ENCODE peak calls at places on chromosomes 7 and 10, in five cellular contexts. One of them, this sample, is unnamed.

GRCh38 chr10:42953684-42954674 is 122.9 kb upstream of the RET start:
- DNase-seq in A549: no peak
- DNase-seq in HCT116: no peak
- DNase-seq in HepG2: no peak
- DNase-seq in K562: no peak
- DNase-seq in this sample: no peak

GRCh38 chr10:88756660-88757059 is 3.2 kb upstream of the LIPN start:
- DNase-seq in A549: no peak
- DNase-seq in HCT116: no peak
- DNase-seq in HepG2: no peak
- DNase-seq in K562: no peak
- DNase-seq in this sample: no peak

GRCh38 chr7:68176974-68177373 is 1180.3 kb downstream of the TYW1 start:
- DNase-seq in A549: peak; percentile 66
- DNase-seq in HCT116: peak; percentile 4
- DNase-seq in HepG2: peak; percentile 65
- DNase-seq in K562: peak; percentile 74
- DNase-seq in this sample: peak; percentile 78

GRCh38 chr7:44973610-44974401 is 5.0 kb downstream of the MYO1G start:
- DNase-seq in A549: no peak
- DNase-seq in HCT116: no peak
- DNase-seq in HepG2: peak; percentile 34
- DNase-seq in K562: peak; percentile 73
- DNase-seq in this sample: peak; percentile 71

GRCh38 chr10:60185426-60185825 is 204.2 kb downstream of the ANK3 start:
- DNase-seq in A549: no peak
- DNase-seq in HCT116: no peak
- DNase-seq in HepG2: no peak
- DNase-seq in K562: no peak
- DNase-seq in this sample: no peak

GRCh38 chr7:94414481-94414880 is 19.8 kb downstream of the COL1A2 start:
- DNase-seq in A549: no peak
- DNase-seq in HCT116: no peak
- DNase-seq in HepG2: no peak
- DNase-seq in K562: no peak
- DNase-seq in this sample: no peak

GRCh38 chr7:128167316-128167691 is 73.8 kb upstream of the LEP start:
- DNase-seq in A549: peak; percentile 72
- DNase-seq in HCT116: no peak
- DNase-seq in HepG2: no peak
- DNase-seq in K562: peak; percentile 62
- DNase-seq in this sample: peak; percentile 51

GRCh38 chr10:77741746-77742145 is 104.1 kb upstream of the KCNMA1 start:
- DNase-seq in A549: no peak
- DNase-seq in HCT116: no peak
- DNase-seq in HepG2: no peak
- DNase-seq in K562: no peak
- DNase-seq in this sample: no peak

GRCh38 chr7:143074141-143074540 is 22.0 kb downstream of the OR6V1 start:
- DNase-seq in A549: no peak
- DNase-seq in HCT116: no peak
- DNase-seq in HepG2: no peak
- DNase-seq in K562: no peak
- DNase-seq in this sample: no peak

GRCh38 chr7:157022681-157023588 is 12.5 kb upstream of the MNX1 start:
- DNase-seq in A549: no peak
- DNase-seq in HCT116: no peak
- DNase-seq in HepG2: no peak
- DNase-seq in K562: no peak
- DNase-seq in this sample: no peak

GRCh38 chr7:52897708-52898107 is 137.7 kb upstream of the POM121L12 start:
- DNase-seq in A549: no peak
- DNase-seq in HCT116: no peak
- DNase-seq in HepG2: no peak
- DNase-seq in K562: no peak
- DNase-seq in this sample: no peak

DNA sequence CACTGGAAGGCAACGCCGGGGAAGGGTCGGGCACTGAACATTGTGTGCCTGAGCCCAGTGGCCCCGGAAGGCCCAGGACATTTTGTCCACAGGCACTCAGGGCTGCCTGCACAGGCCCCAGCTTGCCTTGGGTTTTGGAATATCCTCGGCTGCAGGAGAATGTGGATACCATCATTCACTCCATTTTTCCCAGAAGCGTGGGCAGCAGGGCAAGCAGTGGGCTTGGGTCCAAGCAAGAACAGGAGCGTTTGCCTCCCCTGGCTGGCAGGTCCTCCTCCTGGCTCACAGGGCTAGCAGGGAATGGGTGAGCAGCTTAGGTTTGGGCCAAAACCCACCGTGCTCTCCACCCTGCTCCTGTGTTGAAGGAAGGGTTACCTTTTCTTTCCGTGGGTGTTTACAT is 147.4 kb downstream of the EBF3 start:
- DNase-seq in A549: no peak
- DNase-seq in HCT116: no peak
- DNase-seq in HepG2: no peak
- DNase-seq in K562: no peak
- DNase-seq in this sample: no peak
- TF ChIP-seq POLR2A in A549: no peak
- TF ChIP-seq POLR2A in HCT116: no peak
- TF ChIP-seq POLR2A in HepG2: no peak
- TF ChIP-seq POLR2A in K562: no peak
- TF ChIP-seq POLR2A in this sample: no peak

DNA sequence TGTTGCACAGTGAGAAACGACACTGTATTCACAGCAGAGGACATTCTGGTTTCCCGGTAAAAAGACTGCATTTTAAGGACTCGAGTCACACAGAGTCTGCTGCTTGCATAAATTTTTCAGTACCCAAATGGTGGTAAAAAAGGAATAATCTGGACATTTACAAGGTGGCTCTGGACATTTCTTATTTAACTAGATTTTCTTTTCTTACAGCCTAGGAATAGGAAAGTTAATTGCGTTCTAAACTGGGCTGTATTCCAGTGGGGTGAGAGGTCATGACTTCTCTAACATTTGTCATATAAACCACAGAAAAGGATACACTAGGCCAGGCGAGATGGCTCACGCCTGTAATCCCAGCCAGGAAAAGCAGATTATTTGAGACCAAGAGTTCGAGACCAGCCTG is 237.5 kb upstream of the KLF6 start:
- DNase-seq in A549: no peak
- DNase-seq in HCT116: no peak
- DNase-seq in HepG2: no peak
- DNase-seq in K562: no peak
- DNase-seq in this sample: no peak
- TF ChIP-seq CTCF in A549: no peak
- TF ChIP-seq CTCF in HCT116: no peak
- TF ChIP-seq CTCF in HepG2: no peak
- TF ChIP-seq CTCF in K562: no peak
- TF ChIP-seq CTCF in this sample: no peak

DNA sequence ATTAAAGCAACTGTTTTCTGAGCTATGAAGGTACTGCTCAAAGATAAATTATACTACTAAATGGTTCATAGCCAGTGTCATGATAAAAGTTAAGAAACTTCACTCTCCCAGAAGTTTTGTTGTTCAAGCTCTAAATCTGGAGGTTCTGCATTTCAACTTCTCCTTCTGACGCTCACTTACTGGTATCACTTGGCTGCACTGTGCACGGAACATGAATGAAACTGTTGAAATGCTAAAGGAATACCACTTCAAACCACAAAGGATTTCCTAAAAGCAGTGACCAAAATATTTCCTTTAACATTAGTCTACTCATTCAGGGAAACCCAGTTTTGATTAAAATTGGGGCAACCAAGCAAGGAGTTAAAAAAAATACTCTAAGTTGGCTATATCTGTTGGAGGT is 93.6 kb downstream of the UBE2H start:
- DNase-seq in A549: no peak
- DNase-seq in HCT116: no peak
- DNase-seq in HepG2: no peak
- DNase-seq in K562: no peak
- DNase-seq in this sample: peak; percentile 86
- TF ChIP-seq MAX in A549: no peak
- TF ChIP-seq MAX in HCT116: no peak
- TF ChIP-seq MAX in HepG2: no peak
- TF ChIP-seq MAX in K562: no peak
- TF ChIP-seq MAX in this sample: no peak

GRCh38 chr10:86755454-86755739 is 1.0 kb upstream of the BMPR1A start:
- DNase-seq in A549: no peak
- DNase-seq in HCT116: no peak
- DNase-seq in HepG2: no peak
- DNase-seq in K562: no peak
- DNase-seq in this sample: no peak

GRCh38 chr10:86758231-86759072 is 2.0 kb downstream of the BMPR1A start:
- DNase-seq in A549: no peak
- DNase-seq in HCT116: no peak
- DNase-seq in HepG2: peak; percentile 28
- DNase-seq in K562: peak; percentile 16
- DNase-seq in this sample: peak; percentile 31

GRCh38 chr10:86755740-86756510 is 494 bp upstream of the BMPR1A start:
- DNase-seq in A549: peak; percentile 81
- DNase-seq in HCT116: peak; percentile 59
- DNase-seq in HepG2: peak; percentile 83
- DNase-seq in K562: peak; percentile 88
- DNase-seq in this sample: peak; percentile 94

GRCh38 chr10:86757110-86757790 is 831 bp downstream of the BMPR1A start:
- DNase-seq in A549: peak; percentile 59
- DNase-seq in HCT116: peak; percentile 29
- DNase-seq in HepG2: peak; percentile 62
- DNase-seq in K562: peak; percentile 17
- DNase-seq in this sample: peak; percentile 58

DNA sequence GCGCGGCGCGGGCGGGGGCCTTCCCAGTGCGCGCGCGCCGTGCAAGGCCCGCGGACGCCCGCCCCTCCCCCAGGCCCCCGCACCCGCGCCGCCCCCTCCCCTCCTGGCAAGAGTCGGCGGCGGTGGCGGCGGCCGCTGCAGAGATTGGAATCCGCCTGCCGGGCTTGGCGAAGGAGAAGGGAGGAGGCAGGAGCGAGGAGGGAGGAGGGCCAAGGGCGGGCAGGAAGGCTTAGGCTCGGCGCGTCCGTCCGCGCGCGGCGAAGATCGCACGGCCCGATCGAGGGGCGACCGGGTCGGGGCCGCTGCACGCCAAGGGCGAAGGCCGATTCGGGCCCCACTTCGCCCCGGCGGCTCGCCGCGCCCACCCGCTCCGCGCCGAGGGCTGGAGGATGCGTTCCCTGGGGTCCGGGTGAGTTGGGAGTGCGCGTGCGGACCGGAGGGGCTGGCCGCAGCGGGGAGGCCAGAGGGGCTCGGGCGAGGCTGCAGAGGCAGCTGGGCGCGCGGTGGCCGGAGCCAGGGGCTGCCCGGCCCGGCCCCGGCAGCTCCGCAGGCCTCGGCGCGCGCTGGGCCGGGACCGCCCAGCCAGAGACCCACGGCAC is at the start of gene BMPR1A:
- DNase-seq in A549: no peak
- DNase-seq in HCT116: no peak
- DNase-seq in HepG2: no peak
- DNase-seq in K562: peak; percentile 21
- DNase-seq in this sample: no peak
- TF ChIP-seq POLR2A in A549: peak; percentile 65
- TF ChIP-seq POLR2A in HCT116: no peak
- TF ChIP-seq POLR2A in HepG2: no peak
- TF ChIP-seq POLR2A in K562: no peak
- TF ChIP-seq POLR2A in this sample: no peak

DNA sequence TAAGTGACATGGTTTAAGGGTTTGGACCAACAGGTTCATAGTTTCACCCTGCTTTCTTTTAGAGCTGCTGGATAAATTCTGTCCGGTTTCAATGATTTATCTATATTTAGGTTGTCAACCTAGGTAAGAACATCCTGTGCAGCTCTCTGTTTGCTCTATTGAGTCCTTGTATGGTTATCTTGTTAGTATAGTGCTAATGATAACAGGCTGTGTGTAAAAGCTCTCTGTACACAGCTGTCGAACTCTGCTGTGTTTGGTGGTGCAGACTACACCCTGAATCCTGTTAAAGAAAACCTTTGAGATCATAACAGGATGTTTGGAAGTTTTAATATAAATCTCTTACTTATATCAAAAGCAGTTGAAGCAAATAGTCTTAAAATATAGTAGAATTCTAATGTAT is 219.2 kb downstream of the SDK1 start:
- DNase-seq in A549: no peak
- DNase-seq in HCT116: no peak
- DNase-seq in HepG2: peak; percentile 9
- DNase-seq in K562: no peak
- DNase-seq in this sample: no peak
- TF ChIP-seq CTCF in A549: no peak
- TF ChIP-seq CTCF in HCT116: no peak
- TF ChIP-seq CTCF in HepG2: no peak
- TF ChIP-seq CTCF in K562: no peak
- TF ChIP-seq CTCF in this sample: no peak

GRCh38 chr7:46839651-46840050 is 742.3 kb downstream of the TNS3 start:
- DNase-seq in A549: no peak
- DNase-seq in HCT116: no peak
- DNase-seq in HepG2: no peak
- DNase-seq in K562: no peak
- DNase-seq in this sample: no peak
- TF ChIP-seq MAX in A549: no peak
- TF ChIP-seq MAX in HCT116: no peak
- TF ChIP-seq MAX in HepG2: no peak
- TF ChIP-seq MAX in K562: no peak
- TF ChIP-seq MAX in this sample: no peak

GRCh38 chr7:75662579-75663301 is 76.0 kb downstream of the HIP1 start:
- DNase-seq in A549: no peak
- DNase-seq in HCT116: no peak
- DNase-seq in HepG2: no peak
- DNase-seq in K562: no peak
- DNase-seq in this sample: no peak
- TF ChIP-seq POLR2A in A549: no peak
- TF ChIP-seq POLR2A in HCT116: no peak
- TF ChIP-seq POLR2A in HepG2: no peak
- TF ChIP-seq POLR2A in K562: no peak
- TF ChIP-seq POLR2A in this sample: no peak

GRCh38 chr10:130737622-130738021 is 573.9 kb downstream of the TCERG1L start:
- DNase-seq in A549: no peak
- DNase-seq in HCT116: no peak
- DNase-seq in HepG2: no peak
- DNase-seq in K562: no peak
- DNase-seq in this sample: peak; percentile 48
- TF ChIP-seq CTCF in A549: no peak
- TF ChIP-seq CTCF in HCT116: no peak
- TF ChIP-seq CTCF in HepG2: no peak
- TF ChIP-seq CTCF in K562: no peak
- TF ChIP-seq CTCF in this sample: no peak

This sample was measured in NB4.